ENCODE peak calls at places on chromosomes 3 and 15, in ten cellular contexts. One of them, this sample, is unnamed.

GRCh38 chr3:160399347-160400047 is at the start of gene SMC4:
- DNase-seq in HFFc6: peak
- DNase-seq in endodermal cell: peak
- DNase-seq in brain microvascular endothelial cell: peak
- DNase-seq in cardiac fibroblast: peak
- DNase-seq in coronary artery: peak
- DNase-seq in HFF-Myc: peak
- DNase-seq in neural crest cell: peak
- DNase-seq in chondrocyte: no peak
- DNase-seq in endothelial cell: peak
- DNase-seq in this sample: peak

GRCh38 chr15:36612063-36612788 is 32.8 kb downstream of the CDIN1 start:
- DNase-seq in neural crest cell: no peak
- DNase-seq in endodermal cell: no peak
- DNase-seq in brain microvascular endothelial cell: peak
- DNase-seq in chondrocyte: no peak
- DNase-seq in cardiac fibroblast: peak
- DNase-seq in coronary artery: no peak
- DNase-seq in endothelial cell: no peak
- DNase-seq in HFF-Myc: peak
- DNase-seq in HFFc6: peak
- DNase-seq in this sample: no peak

GRCh38 chr15:70882361-70882760 is 9.9 kb downstream of the THAP10 start:
- DNase-seq in HFF-Myc: no peak
- DNase-seq in brain microvascular endothelial cell: no peak
- DNase-seq in cardiac fibroblast: no peak
- DNase-seq in coronary artery: no peak
- DNase-seq in endodermal cell: no peak
- DNase-seq in chondrocyte: no peak
- DNase-seq in HFFc6: no peak
- DNase-seq in neural crest cell: no peak
- DNase-seq in endothelial cell: no peak
- DNase-seq in this sample: no peak

GRCh38 chr3:108114423-108115065 is 23.7 kb upstream of the CD47 start:
- DNase-seq in HFF-Myc: no peak
- DNase-seq in HFFc6: no peak
- DNase-seq in cardiac fibroblast: no peak
- DNase-seq in neural crest cell: no peak
- DNase-seq in endothelial cell: no peak
- DNase-seq in chondrocyte: no peak
- DNase-seq in coronary artery: no peak
- DNase-seq in endodermal cell: no peak
- DNase-seq in brain microvascular endothelial cell: no peak
- DNase-seq in this sample: no peak

GRCh38 chr3:16583551-16583950 is 21.7 kb downstream of the DAZL start:
- DNase-seq in endodermal cell: no peak
- DNase-seq in cardiac fibroblast: peak
- DNase-seq in coronary artery: no peak
- DNase-seq in brain microvascular endothelial cell: no peak
- DNase-seq in neural crest cell: no peak
- DNase-seq in chondrocyte: no peak
- DNase-seq in HFF-Myc: no peak
- DNase-seq in HFFc6: peak
- DNase-seq in endothelial cell: no peak
- DNase-seq in this sample: no peak

GRCh38 chr3:33456756-33457155 is 16.6 kb upstream of the UBP1 start:
- DNase-seq in neural crest cell: no peak
- DNase-seq in chondrocyte: no peak
- DNase-seq in HFF-Myc: no peak
- DNase-seq in endothelial cell: no peak
- DNase-seq in HFFc6: no peak
- DNase-seq in coronary artery: no peak
- DNase-seq in brain microvascular endothelial cell: no peak
- DNase-seq in cardiac fibroblast: no peak
- DNase-seq in endodermal cell: no peak
- DNase-seq in this sample: no peak

GRCh38 chr3:32340639-32341365 is 50.9 kb upstream of the CMTM7 start:
- DNase-seq in endodermal cell: no peak
- DNase-seq in endothelial cell: no peak
- DNase-seq in neural crest cell: no peak
- DNase-seq in brain microvascular endothelial cell: no peak
- DNase-seq in coronary artery: no peak
- DNase-seq in cardiac fibroblast: no peak
- DNase-seq in HFFc6: peak
- DNase-seq in chondrocyte: no peak
- DNase-seq in HFF-Myc: no peak
- DNase-seq in this sample: no peak

GRCh38 chr3:43523454-43524053 is 98.3 kb downstream of the ANO10 start:
- DNase-seq in HFFc6: no peak
- DNase-seq in HFF-Myc: no peak
- DNase-seq in chondrocyte: no peak
- DNase-seq in endothelial cell: no peak
- DNase-seq in brain microvascular endothelial cell: peak
- DNase-seq in coronary artery: no peak
- DNase-seq in endodermal cell: no peak
- DNase-seq in neural crest cell: no peak
- DNase-seq in cardiac fibroblast: peak
- DNase-seq in this sample: no peak

GRCh38 chr3:60528651-60529050 is 722.6 kb downstream of the FHIT start:
- DNase-seq in HFFc6: no peak
- DNase-seq in neural crest cell: no peak
- DNase-seq in chondrocyte: no peak
- DNase-seq in cardiac fibroblast: no peak
- DNase-seq in endodermal cell: no peak
- DNase-seq in brain microvascular endothelial cell: no peak
- DNase-seq in endothelial cell: no peak
- DNase-seq in HFF-Myc: no peak
- DNase-seq in coronary artery: no peak
- DNase-seq in this sample: no peak

GRCh38 chr3:127822836-127823589 is 698 bp upstream of the MGLL start:
- DNase-seq in endodermal cell: peak
- DNase-seq in HFF-Myc: no peak
- DNase-seq in HFFc6: no peak
- DNase-seq in coronary artery: peak
- DNase-seq in chondrocyte: no peak
- DNase-seq in endothelial cell: peak
- DNase-seq in brain microvascular endothelial cell: no peak
- DNase-seq in cardiac fibroblast: peak
- DNase-seq in neural crest cell: no peak
- DNase-seq in this sample: peak

GRCh38 chr3:170714562-170715535 is 129.0 kb upstream of the SLC7A14 start:
- DNase-seq in endothelial cell: no peak
- DNase-seq in cardiac fibroblast: peak
- DNase-seq in HFF-Myc: no peak
- DNase-seq in chondrocyte: no peak
- DNase-seq in neural crest cell: no peak
- DNase-seq in HFFc6: peak
- DNase-seq in coronary artery: no peak
- DNase-seq in brain microvascular endothelial cell: peak
- DNase-seq in endodermal cell: no peak
- DNase-seq in this sample: no peak

GRCh38 chr3:173501941-173502489 is 104.5 kb downstream of the NLGN1 start:
- DNase-seq in chondrocyte: no peak
- DNase-seq in endodermal cell: no peak
- DNase-seq in HFF-Myc: no peak
- DNase-seq in neural crest cell: no peak
- DNase-seq in cardiac fibroblast: peak
- DNase-seq in coronary artery: no peak
- DNase-seq in HFFc6: peak
- DNase-seq in brain microvascular endothelial cell: no peak
- DNase-seq in endothelial cell: no peak
- DNase-seq in this sample: no peak

GRCh38 chr3:46314517-46314916 is 39.4 kb upstream of the CCR2 start:
- DNase-seq in cardiac fibroblast: no peak
- DNase-seq in coronary artery: no peak
- DNase-seq in endothelial cell: no peak
- DNase-seq in chondrocyte: no peak
- DNase-seq in HFF-Myc: no peak
- DNase-seq in brain microvascular endothelial cell: no peak
- DNase-seq in neural crest cell: no peak
- DNase-seq in HFFc6: no peak
- DNase-seq in endodermal cell: no peak
- DNase-seq in this sample: no peak

DNA sequence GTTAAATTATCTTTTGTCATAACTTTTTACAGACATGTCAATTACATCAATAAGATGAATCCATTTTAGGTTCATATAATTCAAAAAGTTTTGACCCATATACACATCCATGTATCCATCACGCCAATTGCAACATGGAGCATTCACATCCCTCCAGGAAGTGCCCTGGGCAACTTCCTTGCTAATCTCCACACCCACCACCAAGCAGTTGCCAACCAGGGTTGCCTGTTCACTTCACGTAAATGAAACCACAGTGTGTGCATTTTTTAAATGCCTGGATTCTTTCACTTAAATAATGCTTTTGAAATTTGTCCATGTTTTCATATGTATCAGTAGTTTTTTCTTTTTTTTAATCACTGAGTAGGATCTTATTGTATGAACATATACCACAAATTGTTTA is 40.7 kb upstream of the LYZL4 start:
- DNase-seq in endothelial cell: no peak
- DNase-seq in coronary artery: no peak
- DNase-seq in chondrocyte: no peak
- DNase-seq in cardiac fibroblast: no peak
- DNase-seq in HFFc6: no peak
- DNase-seq in neural crest cell: no peak
- DNase-seq in endodermal cell: no peak
- DNase-seq in HFF-Myc: no peak
- DNase-seq in brain microvascular endothelial cell: no peak
- DNase-seq in this sample: no peak
- TF ChIP-seq CTCF in endothelial cell: no peak
- TF ChIP-seq CTCF in coronary artery: no peak
- TF ChIP-seq CTCF in chondrocyte: no peak
- TF ChIP-seq CTCF in cardiac fibroblast: no peak
- TF ChIP-seq CTCF in HFFc6: no peak
- TF ChIP-seq CTCF in neural crest cell: no peak
- TF ChIP-seq CTCF in endodermal cell: no peak
- TF ChIP-seq CTCF in HFF-Myc: no peak
- TF ChIP-seq CTCF in brain microvascular endothelial cell: no peak
- TF ChIP-seq CTCF in this sample: no peak

GRCh38 chr3:148319960-148320359 is 377.7 kb upstream of the AGTR1 start:
- DNase-seq in cardiac fibroblast: no peak
- DNase-seq in endothelial cell: no peak
- DNase-seq in chondrocyte: no peak
- DNase-seq in brain microvascular endothelial cell: no peak
- DNase-seq in neural crest cell: no peak
- DNase-seq in HFF-Myc: no peak
- DNase-seq in endodermal cell: no peak
- DNase-seq in HFFc6: no peak
- DNase-seq in coronary artery: no peak
- DNase-seq in this sample: no peak

GRCh38 chr3:148318240-148318639 is 379.5 kb upstream of the AGTR1 start:
- DNase-seq in HFF-Myc: no peak
- DNase-seq in cardiac fibroblast: peak
- DNase-seq in brain microvascular endothelial cell: no peak
- DNase-seq in chondrocyte: no peak
- DNase-seq in coronary artery: no peak
- DNase-seq in endodermal cell: no peak
- DNase-seq in endothelial cell: no peak
- DNase-seq in HFFc6: no peak
- DNase-seq in neural crest cell: no peak
- DNase-seq in this sample: no peak

GRCh38 chr3:148315756-148316155 is 381.9 kb upstream of the AGTR1 start:
- DNase-seq in brain microvascular endothelial cell: peak
- DNase-seq in HFFc6: peak
- DNase-seq in cardiac fibroblast: peak
- DNase-seq in HFF-Myc: no peak
- DNase-seq in endodermal cell: no peak
- DNase-seq in coronary artery: no peak
- DNase-seq in endothelial cell: no peak
- DNase-seq in neural crest cell: no peak
- DNase-seq in chondrocyte: no peak
- DNase-seq in this sample: no peak

DNA sequence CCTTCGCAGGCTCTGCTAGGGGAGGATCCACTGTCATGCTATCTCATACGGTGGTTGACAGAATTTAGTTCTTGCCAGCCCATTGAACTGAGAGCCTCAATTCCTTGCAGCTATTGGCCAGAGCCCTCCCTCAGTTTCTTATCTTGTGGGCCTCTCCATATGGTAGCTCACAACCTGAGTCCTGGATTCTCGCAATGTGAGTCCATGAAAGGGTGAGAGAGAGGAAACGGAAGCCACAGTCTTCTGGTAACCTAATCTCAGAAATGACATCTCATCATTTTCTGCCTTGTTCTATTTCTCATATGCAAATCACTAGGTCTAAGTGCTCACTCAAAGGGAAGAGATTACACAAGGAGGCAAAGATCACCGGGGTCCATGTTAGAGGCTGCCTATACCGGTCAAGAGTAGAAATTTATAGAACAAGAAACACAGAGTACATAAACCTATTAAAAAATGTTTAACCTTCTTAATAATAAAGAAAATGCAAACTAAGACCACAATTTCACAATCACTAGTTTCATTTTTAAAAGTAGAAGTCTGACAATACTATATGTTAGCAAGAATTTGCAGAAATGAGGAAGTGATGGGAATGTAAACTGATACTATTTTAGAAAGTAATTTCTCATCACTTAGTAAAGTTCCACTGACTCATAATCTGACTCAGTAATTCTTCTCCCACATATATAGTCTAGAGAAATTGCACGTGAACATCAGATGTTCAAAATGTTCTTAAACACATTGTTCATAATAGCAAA is 378.4 kb upstream of the AGTR1 start:
- DNase-seq in neural crest cell: no peak
- DNase-seq in brain microvascular endothelial cell: peak
- DNase-seq in cardiac fibroblast: peak
- DNase-seq in coronary artery: no peak
- DNase-seq in HFFc6: peak
- DNase-seq in endodermal cell: no peak
- DNase-seq in chondrocyte: no peak
- DNase-seq in HFF-Myc: peak
- DNase-seq in endothelial cell: no peak
- DNase-seq in this sample: no peak
- TF ChIP-seq CTCF in neural crest cell: no peak
- TF ChIP-seq CTCF in brain microvascular endothelial cell: no peak
- TF ChIP-seq CTCF in cardiac fibroblast: no peak
- TF ChIP-seq CTCF in coronary artery: no peak
- TF ChIP-seq CTCF in HFFc6: no peak
- TF ChIP-seq CTCF in endodermal cell: no peak
- TF ChIP-seq CTCF in chondrocyte: no peak
- TF ChIP-seq CTCF in HFF-Myc: no peak
- TF ChIP-seq CTCF in endothelial cell: no peak
- TF ChIP-seq CTCF in this sample: no peak

GRCh38 chr3:185977679-185978040 is 39.8 kb upstream of the TRA2B start:
- DNase-seq in endodermal cell: no peak
- DNase-seq in HFF-Myc: no peak
- DNase-seq in neural crest cell: no peak
- DNase-seq in HFFc6: no peak
- DNase-seq in chondrocyte: no peak
- DNase-seq in endothelial cell: no peak
- DNase-seq in brain microvascular endothelial cell: no peak
- DNase-seq in coronary artery: no peak
- DNase-seq in cardiac fibroblast: no peak
- DNase-seq in this sample: no peak
- TF ChIP-seq CTCF in endodermal cell: peak
- TF ChIP-seq CTCF in HFF-Myc: no peak
- TF ChIP-seq CTCF in neural crest cell: peak
- TF ChIP-seq CTCF in HFFc6: no peak
- TF ChIP-seq CTCF in chondrocyte: no peak
- TF ChIP-seq CTCF in endothelial cell: peak
- TF ChIP-seq CTCF in brain microvascular endothelial cell: no peak
- TF ChIP-seq CTCF in coronary artery: no peak
- TF ChIP-seq CTCF in cardiac fibroblast: no peak
- TF ChIP-seq CTCF in this sample: no peak

GRCh38 chr3:129992781-129993180 is 18.3 kb downstream of the TRH start:
- DNase-seq in endodermal cell: peak
- DNase-seq in endothelial cell: peak
- DNase-seq in chondrocyte: no peak
- DNase-seq in HFFc6: no peak
- DNase-seq in brain microvascular endothelial cell: no peak
- DNase-seq in cardiac fibroblast: peak
- DNase-seq in HFF-Myc: no peak
- DNase-seq in neural crest cell: no peak
- DNase-seq in coronary artery: no peak
- DNase-seq in this sample: no peak
- TF ChIP-seq CTCF in endodermal cell: peak
- TF ChIP-seq CTCF in endothelial cell: peak
- TF ChIP-seq CTCF in chondrocyte: peak
- TF ChIP-seq CTCF in HFFc6: peak
- TF ChIP-seq CTCF in brain microvascular endothelial cell: peak
- TF ChIP-seq CTCF in cardiac fibroblast: peak
- TF ChIP-seq CTCF in HFF-Myc: peak
- TF ChIP-seq CTCF in neural crest cell: peak
- TF ChIP-seq CTCF in coronary artery: no peak
- TF ChIP-seq CTCF in this sample: peak

This sample was measured in progenitor cell of endocrine pancreas.